ENCODE peak calls at places on chromosomes 7 and 10, in eight cellular contexts. A, T, D, N, V, Q, K and H are unnamed samples.

GRCh38 chr7:126185959-126186580 is 1066.7 kb downstream of the GRM8 start:
- DNase-seq in K (no peak), Q (no peak), N (no peak), A (no peak), D (no peak), T (no peak), V (no peak), H (no peak)

GRCh38 chr7:76428868-76429805 is 4.4 kb downstream of the ZP3 start:
- DNase-seq in T (no peak), Q (no peak), K (no peak), A (no peak), V (no peak), D (no peak), N (peak; percentile 28), H (no peak)

GRCh38 chr7:92435542-92435941 is 11.7 kb upstream of the GATAD1 start:
- DNase-seq in A (no peak), T (no peak), V (no peak), N (no peak), D (no peak), Q (no peak), K (no peak), H (no peak)

GRCh38 chr7:2631924-2632716 is at the start of gene TTYH3:
- DNase-seq in V (no peak), N (no peak), D (no peak), Q (no peak), A (no peak), K (peak; percentile 48), T (no peak), H (peak; percentile 44)

GRCh38 chr7:137717045-137717444 is 129.7 kb downstream of the DGKI start:
- DNase-seq in V (no peak), T (no peak), A (no peak), Q (no peak), D (no peak), K (no peak), N (no peak), H (no peak)

GRCh38 chr7:16535500-16535899 is 8.9 kb downstream of the LRRC72 start:
- DNase-seq in N (no peak), T (no peak), D (no peak), Q (no peak), A (no peak), K (no peak), V (no peak), H (no peak)

GRCh38 chr10:101903827-101904520 is 60.4 kb upstream of the KCNIP2 start:
- DNase-seq in V (no peak), A (no peak), K (no peak), N (no peak), D (no peak), T (no peak), Q (peak; percentile 73), H (no peak)

GRCh38 chr7:155356323-155357105 is 58.8 kb downstream of the INSIG1 start:
- DNase-seq in K (peak; percentile 39), A (peak; percentile 51), Q (no peak), D (no peak), T (no peak), V (peak; percentile 45), N (no peak), H (peak; percentile 18)

GRCh38 chr7:155011081-155011480 is 8.2 kb upstream of the PAXIP1 start:
- DNase-seq in Q (no peak), V (no peak), T (no peak), K (no peak), N (no peak), A (no peak), D (no peak), H (no peak)

GRCh38 chr7:80883188-80884025 is 35.4 kb downstream of the SEMA3C start:
- DNase-seq in T (peak; percentile 24), D (no peak), V (no peak), Q (no peak), N (no peak), A (no peak), K (no peak), H (no peak)

GRCh38 chr10:110137142-110137545 is 70.3 kb upstream of the MXI1 start:
- DNase-seq in T (peak; percentile 14), A (no peak), D (no peak), Q (no peak), N (no peak), V (peak; percentile 42), K (no peak), H (no peak)

GRCh38 chr10:61621538-61622150 is 41.1 kb upstream of the CABCOCO1 start:
- DNase-seq in A (no peak), D (no peak), K (no peak), V (no peak), T (no peak), Q (no peak), N (no peak), H (no peak)

GRCh38 chr7:131436384-131436783 is 108.7 kb downstream of the MKLN1 start:
- DNase-seq in N (no peak), K (no peak), D (no peak), A (no peak), T (no peak), Q (no peak), V (no peak), H (no peak)

GRCh38 chr10:51231754-51232153 is 157.5 kb downstream of the PRKG1 start:
- DNase-seq in V (no peak), Q (no peak), N (no peak), D (no peak), A (no peak), T (peak; percentile 15), K (no peak), H (no peak)

GRCh38 chr7:68031180-68031943 is 1034.7 kb downstream of the TYW1 start:
- DNase-seq in N (no peak), V (no peak), T (no peak), A (no peak), D (no peak), Q (no peak), K (no peak), H (no peak)

GRCh38 chr7:157077986-157078644 is 60.6 kb upstream of the UBE3C start:
- DNase-seq in N (no peak), T (no peak), K (no peak), D (no peak), A (no peak), V (no peak), Q (peak; percentile 40), H (no peak)

GRCh38 chr7:38863609-38864291 is 45.2 kb downstream of the VPS41 start:
- DNase-seq in A (no peak), K (peak; percentile 91), T (peak; percentile 26), D (peak; percentile 33), N (no peak), Q (no peak), V (no peak), H (peak; percentile 50)

GRCh38 chr10:62399211-62399610 is 25.0 kb downstream of the ZNF365 start:
- DNase-seq in Q (no peak), V (no peak), D (no peak), A (no peak), K (no peak), N (no peak), T (no peak), H (no peak)

GRCh38 chr7:34136698-34137097 is 231.4 kb downstream of the BMPER start:
- DNase-seq in T (no peak), K (no peak), N (peak; percentile 42), A (no peak), Q (no peak), V (no peak), D (no peak), H (no peak)

GRCh38 chr7:44284216-44284615 is 41.2 kb downstream of the CAMK2B start:
- DNase-seq in K (peak; percentile 16), Q (peak; percentile 36), A (peak; percentile 31), D (no peak), T (no peak), N (peak; percentile 12), V (no peak), H (no peak)

DNA sequence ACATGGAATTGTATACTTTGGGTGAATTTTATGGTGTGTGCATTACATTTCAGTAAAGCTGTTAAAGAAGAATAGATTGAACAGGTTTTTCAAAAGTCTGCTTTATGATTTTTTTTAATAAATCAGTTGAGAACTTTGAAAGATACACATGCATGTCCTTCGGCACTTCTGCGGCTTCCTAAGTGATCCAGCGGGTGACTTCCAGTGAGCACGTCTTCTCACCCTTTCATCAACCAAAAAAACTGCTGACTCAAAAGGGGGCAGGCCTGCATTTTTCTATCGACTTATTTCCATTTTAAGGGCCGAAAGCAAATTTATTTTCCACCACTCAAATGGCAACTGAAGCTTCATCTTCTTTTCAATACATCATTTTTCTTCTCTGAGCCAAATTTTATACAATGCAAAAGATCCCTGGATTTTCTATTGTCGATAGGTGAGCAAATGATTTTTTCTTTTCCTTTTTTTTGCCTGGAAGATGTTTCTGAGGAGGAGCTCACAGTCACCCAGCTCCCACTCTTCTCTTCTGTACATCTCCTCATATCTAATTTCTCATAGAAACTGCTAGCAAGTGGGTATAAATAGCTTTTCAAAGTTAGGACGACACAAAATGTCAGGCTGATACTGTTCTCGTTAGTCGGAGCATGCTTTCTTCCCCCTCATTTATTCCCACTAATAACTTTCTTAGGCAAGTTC is 10.2 kb downstream of the CHST15 start:
- DNase-seq in N (no peak), T (no peak), A (no peak), V (no peak), D (no peak), K (no peak), Q (no peak), H (no peak)
- H3K4me1 ChIP-seq in N (peaks cover 12% of the 10 kb centered on the region), T (no peaks in the 10 kb centered on the region), A (peaks cover 3% of the 10 kb centered on the region), V (no peaks in the 10 kb centered on the region), D (peaks cover 37% of the 10 kb centered on the region), K (peaks cover 5% of the 10 kb centered on the region), Q (peaks cover 1% of the 10 kb centered on the region), H (peaks cover 35% of the 10 kb centered on the region)

GRCh38 chr10:29177266-29177832 is 111.5 kb upstream of the LYZL1 start:
- DNase-seq in K (no peak), D (no peak), V (no peak), N (no peak), T (no peak), Q (no peak), A (no peak), H (no peak)
- TF ChIP-seq POLR2A in K (no peak), D (no peak), V (no peak), N (no peak), T (no peak), Q (no peak), A (no peak), H (no peak)

GRCh38 chr10:13334556-13334955 is 13.5 kb downstream of the SEPHS1 start:
- DNase-seq in D (no peak), N (no peak), K (no peak), V (no peak), T (no peak), Q (no peak), A (no peak), H (no peak)
- H3K36me3 ChIP-seq in D (peaks cover 84% of the 10 kb centered on the region), N (no peaks in the 10 kb centered on the region), K (no peaks in the 10 kb centered on the region), V (peaks cover 67% of the 10 kb centered on the region), T (no peaks in the 10 kb centered on the region), Q (peaks cover 67% of the 10 kb centered on the region), A (no peaks in the 10 kb centered on the region), H (peaks cover 42% of the 10 kb centered on the region)

DNA sequence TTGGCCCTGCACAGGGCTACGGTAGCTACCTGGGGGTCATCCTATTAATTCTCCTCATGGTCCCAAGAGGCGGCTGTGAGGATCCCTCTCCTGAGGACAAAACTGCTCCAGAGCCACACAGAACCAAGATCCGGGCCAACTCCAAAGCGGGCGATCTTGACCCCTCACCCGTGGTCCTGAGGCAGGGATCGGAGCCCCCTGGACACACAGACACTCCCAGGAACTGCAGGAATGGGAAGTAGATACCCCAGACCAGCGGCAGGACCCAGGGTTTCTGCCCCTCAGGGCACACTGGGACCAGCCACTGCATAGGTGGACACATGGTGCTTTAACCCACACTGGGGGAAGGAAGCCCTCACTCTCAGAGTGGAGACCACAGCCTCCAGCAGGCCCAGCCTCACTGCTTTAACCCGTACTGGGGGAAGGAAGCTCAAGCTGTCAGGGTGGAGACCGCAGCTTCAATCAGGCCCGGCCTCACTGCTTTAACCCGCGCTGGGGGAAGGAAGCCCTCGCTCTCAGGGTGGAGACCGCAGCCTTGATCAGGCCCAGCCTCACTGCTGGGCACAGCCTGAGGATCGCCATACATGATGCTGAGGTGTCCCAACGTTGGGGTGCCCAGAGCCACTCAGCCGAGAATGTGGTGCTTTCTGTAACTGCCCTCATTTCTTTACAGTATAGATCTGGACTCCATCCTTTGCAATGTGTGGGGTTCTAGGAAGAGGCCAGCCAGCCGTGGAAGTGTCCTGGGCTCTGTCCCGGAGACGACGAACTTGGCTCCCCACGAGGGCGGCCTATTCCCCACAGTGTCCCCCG is 60.1 kb downstream of the DIP2C start:
- DNase-seq in N (no peak), A (no peak), Q (no peak), K (no peak), V (no peak), D (no peak), T (no peak), H (no peak)
- H3K4me1 ChIP-seq in N (peaks cover 36% of the 10 kb centered on the region), A (no peaks in the 10 kb centered on the region), Q (no peaks in the 10 kb centered on the region), K (peaks cover 29% of the 10 kb centered on the region), V (peaks cover 18% of the 10 kb centered on the region), D (peaks cover 5% of the 10 kb centered on the region), T (peaks cover 5% of the 10 kb centered on the region), H (peaks cover 27% of the 10 kb centered on the region)